ENCODE peak calls at places on chromosomes 11 and 22, in nine cellular contexts. B is body of pancreas, V is sigmoid colon, D is A549, R is vagina, G is adrenal gland, I is IMR-90, Q is stomach, C is transverse colon. T is an unnamed sample.
A peak's percentile ranks its signal among the peaks of the same experiment; 100 is the strongest.

GRCh38 chr11:126476977-126477376 is 121.5 kb downstream of the ST3GAL4 start:
- DNase-seq in B (no peak), V (no peak), D (no peak), R (no peak), G (no peak), I (no peak), Q (no peak), C (no peak), T (no peak)

GRCh38 chr22:44438056-44438455 is 60.0 kb downstream of the RTL6 start:
- DNase-seq in B (no peak), V (peak; percentile 53), D (no peak), R (no peak), G (no peak), I (no peak), Q (no peak), C (no peak), T (no peak)

GRCh38 chr22:50600541-50600940 is at the start of gene MAPK8IP2:
- DNase-seq in B (peak; percentile 33), V (no peak), D (no peak), R (no peak), G (peak; percentile 41), I (no peak), Q (no peak), C (no peak), T (no peak)

GRCh38 chr11:132866783-132867545 is 665.3 kb downstream of the OPCML start:
- DNase-seq in B (no peak), V (no peak), D (no peak), R (no peak), G (no peak), I (peak; percentile 37), Q (no peak), C (no peak), T (no peak)

GRCh38 chr11:108199446-108200321 is 22.8 kb downstream of the NPAT start:
- DNase-seq in B (peak; percentile 24), V (no peak), D (no peak), R (no peak), G (no peak), I (peak; percentile 68), Q (no peak), C (no peak), T (no peak)

GRCh38 chr22:36816635-36817428 is at the start of gene PVALB:
- DNase-seq in B (peak; percentile 6), V (no peak), D (peak; percentile 23), R (no peak), G (peak; percentile 12), I (peak; percentile 13), Q (no peak), C (no peak), T (no peak)

GRCh38 chr11:18046116-18046777 is at the start of gene TPH1:
- DNase-seq in B (peak; percentile 59), V (no peak), D (no peak), R (no peak), G (peak; percentile 19), I (peak; percentile 36), Q (peak; percentile 74), C (peak; percentile 34), T (peak; percentile 73)

GRCh38 chr11:62217191-62217748 is 8.8 kb downstream of the SCGB2A1 start:
- DNase-seq in B (no peak), V (no peak), D (no peak), R (no peak), G (no peak), I (no peak), Q (no peak), C (no peak), T (no peak)

GRCh38 chr22:42819412-42820069 is 37.5 kb downstream of the ARFGAP3 start:
- DNase-seq in B (peak; percentile 25), V (no peak), D (no peak), R (no peak), G (no peak), I (no peak), Q (no peak), C (no peak), T (no peak)

GRCh38 chr11:2721163-2721935 is 21.6 kb upstream of the KCNQ1OT1 start:
- DNase-seq in B (no peak), V (no peak), D (no peak), R (no peak), G (no peak), I (no peak), Q (no peak), C (no peak), T (no peak)

GRCh38 chr22:24681236-24681635 is 78.2 kb downstream of the GGT1 start:
- DNase-seq in B (no peak), V (no peak), D (no peak), R (no peak), G (no peak), I (peak; percentile 93), Q (no peak), C (no peak), T (no peak)

GRCh38 chr22:38138961-38139360 is 28.5 kb upstream of the BAIAP2L2 start:
- DNase-seq in B (no peak), V (peak; percentile 38), D (no peak), R (no peak), G (no peak), I (no peak), Q (no peak), C (no peak), T (no peak)

GRCh38 chr11:34483475-34483874 is 30.1 kb downstream of the ELF5 start:
- DNase-seq in B (no peak), V (no peak), D (no peak), R (no peak), G (no peak), I (no peak), Q (no peak), C (no peak), T (no peak)

GRCh38 chr11:31656051-31656450 is 146.5 kb downstream of the ELP4 start:
- DNase-seq in B (no peak), V (no peak), D (no peak), R (no peak), G (no peak), I (peak; percentile 9), Q (no peak), C (no peak), T (no peak)

GRCh38 chr22:50488006-50488677 is 1.5 kb downstream of the MIOX start:
- DNase-seq in B (no peak), V (no peak), D (no peak), R (no peak), G (no peak), I (no peak), Q (no peak), C (no peak), T (peak; percentile 19)

GRCh38 chr22:37470087-37470445 is 16.1 kb downstream of the MFNG start:
- DNase-seq in B (no peak), V (no peak), D (no peak), R (no peak), G (no peak), I (no peak), Q (no peak), C (no peak), T (no peak)

GRCh38 chr22:20466659-20467379 is 28.8 kb downstream of the KLHL22 start:
- DNase-seq in B (peak; percentile 24), V (no peak), D (no peak), R (no peak), G (no peak), I (no peak), Q (no peak), C (no peak), T (no peak)

GRCh38 chr11:120442031-120442430 is 69.5 kb upstream of the GRIK4 start:
- DNase-seq in B (no peak), V (no peak), D (no peak), R (no peak), G (no peak), I (peak; percentile 22), Q (no peak), C (no peak), T (no peak)

GRCh38 chr11:114059278-114059983 is at the start of gene ZBTB16:
- DNase-seq in B (peak; percentile 91), V (peak; percentile 98), D (no peak), R (no peak), G (peak; percentile 95), I (no peak), Q (peak; percentile 86), C (peak; percentile 88), T (peak; percentile 92)
- TF ChIP-seq CTCF in B (peak; percentile 48), V (peak; percentile 34), D (no peak), R (peak; percentile 6), G (no peak), I (no peak), Q (no peak), C (peak; percentile 38), T (no peak)

DNA sequence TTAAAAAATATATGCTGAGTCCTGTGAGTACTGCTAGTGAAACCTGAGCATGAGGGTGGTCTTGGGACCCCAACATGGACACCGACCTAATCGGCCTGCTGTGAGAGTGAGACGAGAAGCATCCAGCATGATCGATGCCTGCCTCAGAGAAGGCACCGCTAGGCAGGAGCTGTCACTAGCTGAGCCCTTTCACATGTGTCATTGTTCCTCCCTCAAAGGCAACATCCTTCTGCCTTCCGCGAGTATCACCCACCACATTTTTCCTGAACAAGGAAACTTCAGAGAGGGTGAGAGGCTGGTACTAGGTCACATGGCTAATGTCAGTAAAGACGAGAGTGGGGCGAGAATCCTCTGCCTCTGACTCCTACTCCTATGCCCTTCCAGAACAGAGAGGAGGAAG is 35.6 kb downstream of the AP1B1 start:
- DNase-seq in B (no peak), V (no peak), D (no peak), R (no peak), G (no peak), I (no peak), Q (no peak), C (no peak), T (no peak)
- TF ChIP-seq POLR2A in B (no peak), V (no peak), D (no peak), R (no peak), G (no peak), I (no peak), Q (no peak), C (no peak), T (no peak)

GRCh38 chr11:130099356-130099755 is 29.7 kb downstream of the APLP2 start:
- DNase-seq in B (no peak), V (no peak), D (no peak), R (no peak), G (no peak), I (no peak), Q (no peak), C (no peak), T (no peak)
- TF ChIP-seq CTCF in B (no peak), V (no peak), D (no peak), R (no peak), G (no peak), I (no peak), Q (no peak), C (no peak), T (no peak)

GRCh38 chr22:29887358-29887757 is 4.4 kb downstream of the MTMR3 start:
- DNase-seq in B (no peak), V (no peak), D (no peak), R (no peak), G (no peak), I (no peak), Q (no peak), C (no peak), T (no peak)

GRCh38 chr22:29890760-29891159 is 7.8 kb downstream of the MTMR3 start:
- DNase-seq in B (no peak), V (no peak), D (no peak), R (no peak), G (no peak), I (no peak), Q (no peak), C (no peak), T (no peak)

GRCh38 chr22:29886601-29887000 is 3.6 kb downstream of the MTMR3 start:
- DNase-seq in B (no peak), V (no peak), D (no peak), R (no peak), G (no peak), I (no peak), Q (no peak), C (no peak), T (no peak)

GRCh38 chr22:29892757-29893156 is 9.8 kb downstream of the MTMR3 start:
- DNase-seq in B (no peak), V (no peak), D (no peak), R (no peak), G (no peak), I (no peak), Q (no peak), C (no peak), T (no peak)

GRCh38 chr22:29892315-29892714 is 9.3 kb downstream of the MTMR3 start:
- DNase-seq in B (no peak), V (no peak), D (no peak), R (no peak), G (no peak), I (no peak), Q (no peak), C (no peak), T (no peak)
- TF ChIP-seq POLR2A in B (no peak), V (no peak), D (no peak), R (no peak), G (no peak), I (no peak), Q (no peak), C (no peak), T (no peak)

T was measured in ovary.